ENCODE peak calls at places on chromosomes 3 and 15, in ten cellular contexts. One of them, this sample, is unnamed.

GRCh38 chr15:85312486-85312885 is 67.9 kb upstream of the AKAP13 start:
- ATAC-seq in upper lobe of left lung: peak
- ATAC-seq in heart left ventricle: no peak
- ATAC-seq in GM23338: peak
- ATAC-seq in left lung: peak
- ATAC-seq in lower lobe of right lung: peak
- ATAC-seq in body of pancreas: no peak
- ATAC-seq in aorta: no peak
- ATAC-seq in K562: no peak
- ATAC-seq in HCT116: no peak
- ATAC-seq in this sample: no peak

GRCh38 chr3:30733229-30733628 is 126.8 kb downstream of the TGFBR2 start:
- ATAC-seq in upper lobe of left lung: no peak
- ATAC-seq in heart left ventricle: no peak
- ATAC-seq in GM23338: no peak
- ATAC-seq in left lung: no peak
- ATAC-seq in lower lobe of right lung: no peak
- ATAC-seq in body of pancreas: no peak
- ATAC-seq in aorta: no peak
- ATAC-seq in K562: no peak
- ATAC-seq in HCT116: no peak
- ATAC-seq in this sample: no peak

GRCh38 chr3:31831526-31832034 is 149.5 kb downstream of the OSBPL10 start:
- ATAC-seq in upper lobe of left lung: no peak
- ATAC-seq in heart left ventricle: no peak
- ATAC-seq in GM23338: no peak
- ATAC-seq in left lung: no peak
- ATAC-seq in lower lobe of right lung: no peak
- ATAC-seq in body of pancreas: no peak
- ATAC-seq in aorta: no peak
- ATAC-seq in K562: no peak
- ATAC-seq in HCT116: no peak
- ATAC-seq in this sample: no peak

GRCh38 chr3:38541800-38542199 is 45.7 kb downstream of the EXOG start:
- ATAC-seq in upper lobe of left lung: no peak
- ATAC-seq in heart left ventricle: peak
- ATAC-seq in GM23338: no peak
- ATAC-seq in left lung: no peak
- ATAC-seq in lower lobe of right lung: no peak
- ATAC-seq in body of pancreas: no peak
- ATAC-seq in aorta: no peak
- ATAC-seq in K562: peak
- ATAC-seq in HCT116: no peak
- ATAC-seq in this sample: no peak

GRCh38 chr3:177431525-177432255 is 234.4 kb upstream of the TBL1XR1 start:
- ATAC-seq in upper lobe of left lung: no peak
- ATAC-seq in heart left ventricle: no peak
- ATAC-seq in GM23338: peak
- ATAC-seq in left lung: peak
- ATAC-seq in lower lobe of right lung: peak
- ATAC-seq in body of pancreas: peak
- ATAC-seq in aorta: no peak
- ATAC-seq in K562: peak
- ATAC-seq in HCT116: no peak
- ATAC-seq in this sample: no peak

GRCh38 chr3:112425858-112426750 is 73.2 kb downstream of the BTLA start:
- ATAC-seq in upper lobe of left lung: no peak
- ATAC-seq in heart left ventricle: no peak
- ATAC-seq in GM23338: no peak
- ATAC-seq in left lung: no peak
- ATAC-seq in lower lobe of right lung: no peak
- ATAC-seq in body of pancreas: no peak
- ATAC-seq in aorta: no peak
- ATAC-seq in K562: no peak
- ATAC-seq in HCT116: no peak
- ATAC-seq in this sample: no peak

GRCh38 chr3:161393310-161393709 is 22.0 kb upstream of the SPTSSB start:
- ATAC-seq in upper lobe of left lung: no peak
- ATAC-seq in heart left ventricle: no peak
- ATAC-seq in GM23338: no peak
- ATAC-seq in left lung: peak
- ATAC-seq in lower lobe of right lung: no peak
- ATAC-seq in body of pancreas: peak
- ATAC-seq in aorta: no peak
- ATAC-seq in K562: no peak
- ATAC-seq in HCT116: no peak
- ATAC-seq in this sample: no peak

GRCh38 chr3:146036289-146036688 is 124.7 kb downstream of the PLOD2 start:
- ATAC-seq in upper lobe of left lung: no peak
- ATAC-seq in heart left ventricle: no peak
- ATAC-seq in GM23338: no peak
- ATAC-seq in left lung: no peak
- ATAC-seq in lower lobe of right lung: no peak
- ATAC-seq in body of pancreas: no peak
- ATAC-seq in aorta: no peak
- ATAC-seq in K562: no peak
- ATAC-seq in HCT116: no peak
- ATAC-seq in this sample: no peak

GRCh38 chr15:32723171-32723948 is 5.6 kb downstream of the GREM1 start:
- ATAC-seq in upper lobe of left lung: no peak
- ATAC-seq in heart left ventricle: no peak
- ATAC-seq in GM23338: no peak
- ATAC-seq in left lung: no peak
- ATAC-seq in lower lobe of right lung: no peak
- ATAC-seq in body of pancreas: no peak
- ATAC-seq in aorta: no peak
- ATAC-seq in K562: no peak
- ATAC-seq in HCT116: no peak
- ATAC-seq in this sample: no peak

GRCh38 chr15:85404922-85405293 is 24.5 kb downstream of the AKAP13 start:
- ATAC-seq in upper lobe of left lung: no peak
- ATAC-seq in heart left ventricle: no peak
- ATAC-seq in GM23338: no peak
- ATAC-seq in left lung: no peak
- ATAC-seq in lower lobe of right lung: no peak
- ATAC-seq in body of pancreas: no peak
- ATAC-seq in aorta: no peak
- ATAC-seq in K562: no peak
- ATAC-seq in HCT116: peak
- ATAC-seq in this sample: no peak

GRCh38 chr15:23857028-23857641 is 170.0 kb upstream of the NDN start:
- ATAC-seq in upper lobe of left lung: no peak
- ATAC-seq in heart left ventricle: no peak
- ATAC-seq in GM23338: peak
- ATAC-seq in left lung: peak
- ATAC-seq in lower lobe of right lung: peak
- ATAC-seq in body of pancreas: peak
- ATAC-seq in aorta: no peak
- ATAC-seq in K562: peak
- ATAC-seq in HCT116: no peak
- ATAC-seq in this sample: no peak

GRCh38 chr15:96703087-96703486 is 372.6 kb downstream of the NR2F2 start:
- ATAC-seq in upper lobe of left lung: no peak
- ATAC-seq in heart left ventricle: no peak
- ATAC-seq in GM23338: peak
- ATAC-seq in left lung: no peak
- ATAC-seq in lower lobe of right lung: no peak
- ATAC-seq in body of pancreas: no peak
- ATAC-seq in aorta: no peak
- ATAC-seq in K562: no peak
- ATAC-seq in HCT116: no peak
- ATAC-seq in this sample: no peak

GRCh38 chr15:91407237-91407889 is 307.3 kb downstream of the SV2B start:
- ATAC-seq in upper lobe of left lung: no peak
- ATAC-seq in heart left ventricle: peak
- ATAC-seq in GM23338: peak
- ATAC-seq in left lung: peak
- ATAC-seq in lower lobe of right lung: peak
- ATAC-seq in body of pancreas: no peak
- ATAC-seq in aorta: no peak
- ATAC-seq in K562: no peak
- ATAC-seq in HCT116: peak
- ATAC-seq in this sample: no peak

GRCh38 chr3:4581040-4581439 is 87.9 kb downstream of the ITPR1 start:
- ATAC-seq in upper lobe of left lung: no peak
- ATAC-seq in heart left ventricle: peak
- ATAC-seq in GM23338: peak
- ATAC-seq in left lung: no peak
- ATAC-seq in lower lobe of right lung: no peak
- ATAC-seq in body of pancreas: peak
- ATAC-seq in aorta: no peak
- ATAC-seq in K562: peak
- ATAC-seq in HCT116: peak
- ATAC-seq in this sample: no peak

GRCh38 chr3:12751548-12751947 is 7.5 kb downstream of the TMEM40 start:
- ATAC-seq in upper lobe of left lung: no peak
- ATAC-seq in heart left ventricle: peak
- ATAC-seq in GM23338: no peak
- ATAC-seq in left lung: no peak
- ATAC-seq in lower lobe of right lung: no peak
- ATAC-seq in body of pancreas: no peak
- ATAC-seq in aorta: no peak
- ATAC-seq in K562: no peak
- ATAC-seq in HCT116: no peak
- ATAC-seq in this sample: no peak

DNA sequence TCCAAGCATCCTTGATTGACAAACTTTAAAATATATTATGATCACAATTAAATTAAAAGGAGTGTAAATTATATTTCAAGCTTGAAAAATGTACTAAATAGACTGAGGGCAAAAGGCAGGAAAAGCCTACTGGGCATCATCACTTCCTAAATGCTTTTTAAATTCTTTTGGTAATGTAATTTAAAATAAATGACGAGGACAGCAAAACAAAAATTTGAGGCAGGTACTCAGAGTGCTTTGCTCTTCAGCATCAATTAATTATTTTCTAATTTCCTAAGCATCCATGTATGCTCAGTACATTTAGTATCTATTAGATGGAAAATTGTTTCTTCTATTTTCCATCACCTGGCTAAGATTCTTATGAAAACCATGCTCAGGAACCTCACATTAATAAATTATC is 5.2 kb downstream of the CBLB start:
- ATAC-seq in upper lobe of left lung: no peak
- ATAC-seq in heart left ventricle: no peak
- ATAC-seq in GM23338: no peak
- ATAC-seq in left lung: no peak
- ATAC-seq in lower lobe of right lung: no peak
- ATAC-seq in body of pancreas: no peak
- ATAC-seq in aorta: no peak
- ATAC-seq in K562: no peak
- ATAC-seq in HCT116: no peak
- ATAC-seq in this sample: no peak
- H3K27ac ChIP-seq in upper lobe of left lung: no peak
- H3K27ac ChIP-seq in heart left ventricle: no peak
- H3K27ac ChIP-seq in GM23338: no peak
- H3K27ac ChIP-seq in left lung: no peak
- H3K27ac ChIP-seq in lower lobe of right lung: no peak
- H3K27ac ChIP-seq in body of pancreas: no peak
- H3K27ac ChIP-seq in aorta: no peak
- H3K27ac ChIP-seq in K562: no peak
- H3K27ac ChIP-seq in HCT116: no peak
- H3K27ac ChIP-seq in this sample: no peak

DNA sequence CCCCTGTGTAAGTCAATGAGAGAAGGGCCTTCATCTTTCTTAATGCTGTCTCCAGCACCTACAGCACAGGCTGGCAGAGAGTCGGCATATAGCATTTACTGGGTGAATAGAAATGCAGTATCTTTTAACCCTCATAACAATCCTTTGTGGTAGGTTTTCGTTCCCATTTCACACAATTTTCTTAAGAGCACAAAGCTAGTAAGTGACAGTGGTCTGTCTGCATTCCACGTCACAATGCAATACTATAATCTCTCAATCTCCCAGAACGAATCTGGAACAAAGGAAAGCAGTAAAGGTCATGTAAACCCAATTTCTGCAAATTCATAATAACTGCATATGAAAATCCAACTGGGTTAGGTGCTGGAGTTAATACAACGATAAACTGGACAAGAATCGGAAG is 1.4 kb upstream of the ZFAND6 start:
- ATAC-seq in upper lobe of left lung: no peak
- ATAC-seq in heart left ventricle: no peak
- ATAC-seq in GM23338: no peak
- ATAC-seq in left lung: no peak
- ATAC-seq in lower lobe of right lung: no peak
- ATAC-seq in body of pancreas: no peak
- ATAC-seq in aorta: no peak
- ATAC-seq in K562: no peak
- ATAC-seq in HCT116: no peak
- ATAC-seq in this sample: no peak
- H3K4me3 ChIP-seq in upper lobe of left lung: no peak
- H3K4me3 ChIP-seq in heart left ventricle: no peak
- H3K4me3 ChIP-seq in GM23338: peak
- H3K4me3 ChIP-seq in left lung: no peak
- H3K4me3 ChIP-seq in lower lobe of right lung: no peak
- H3K4me3 ChIP-seq in body of pancreas: no peak
- H3K4me3 ChIP-seq in aorta: no peak
- H3K4me3 ChIP-seq in K562: no peak
- H3K4me3 ChIP-seq in HCT116: no peak
- H3K4me3 ChIP-seq in this sample: no peak

DNA sequence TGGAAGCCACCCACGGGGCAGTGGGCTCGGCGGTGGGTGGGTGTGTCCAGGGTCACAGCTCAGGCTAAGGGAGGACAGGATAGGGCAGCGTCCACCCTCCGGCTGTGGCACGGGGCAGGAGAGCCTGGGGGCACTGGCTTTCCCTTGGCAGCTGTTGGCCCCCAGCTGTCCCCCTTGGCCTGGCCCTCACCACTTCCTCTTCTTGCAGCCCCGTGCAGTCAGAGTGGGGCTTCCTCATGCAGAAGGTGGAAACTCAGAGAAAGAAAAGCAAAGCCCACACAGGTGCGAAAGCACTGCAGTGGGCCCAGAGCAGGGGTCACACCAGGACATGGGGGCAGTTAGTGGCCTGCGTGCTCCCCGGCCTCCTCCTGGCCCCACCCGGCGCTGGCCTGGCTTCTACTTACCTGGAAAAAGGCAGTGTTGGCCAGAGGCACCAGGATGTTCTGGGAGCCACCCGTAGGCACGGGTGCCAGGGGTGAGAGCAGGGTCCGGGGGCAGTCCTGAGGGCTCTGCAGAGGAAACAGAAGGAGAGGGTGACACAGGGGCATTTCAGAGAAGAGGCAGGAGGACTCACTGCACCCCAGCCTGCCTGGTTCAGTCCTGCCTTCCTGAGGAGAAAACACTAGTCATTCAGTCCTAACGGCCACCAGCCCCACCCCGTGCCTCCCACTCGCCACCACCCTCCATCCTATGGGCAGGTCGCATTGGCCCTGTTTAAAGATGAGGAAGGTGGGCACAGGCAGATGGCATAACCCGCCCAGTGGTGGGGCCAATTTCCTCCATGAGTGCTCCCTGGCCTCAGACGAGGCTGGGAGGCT is 28.3 kb downstream of the PLXND1 start:
- ATAC-seq in upper lobe of left lung: peak
- ATAC-seq in heart left ventricle: peak
- ATAC-seq in GM23338: no peak
- ATAC-seq in left lung: peak
- ATAC-seq in lower lobe of right lung: peak
- ATAC-seq in body of pancreas: no peak
- ATAC-seq in aorta: no peak
- ATAC-seq in K562: peak
- ATAC-seq in HCT116: no peak
- ATAC-seq in this sample: peak
- H3K27ac ChIP-seq in upper lobe of left lung: peak
- H3K27ac ChIP-seq in heart left ventricle: peak
- H3K27ac ChIP-seq in GM23338: no peak
- H3K27ac ChIP-seq in left lung: peak
- H3K27ac ChIP-seq in lower lobe of right lung: peak
- H3K27ac ChIP-seq in body of pancreas: peak
- H3K27ac ChIP-seq in aorta: no peak
- H3K27ac ChIP-seq in K562: peak
- H3K27ac ChIP-seq in HCT116: no peak
- H3K27ac ChIP-seq in this sample: peak

GRCh38 chr3:196631655-196632032 is 7.8 kb upstream of the NRROS start:
- ATAC-seq in upper lobe of left lung: no peak
- ATAC-seq in heart left ventricle: no peak
- ATAC-seq in GM23338: no peak
- ATAC-seq in left lung: no peak
- ATAC-seq in lower lobe of right lung: no peak
- ATAC-seq in body of pancreas: no peak
- ATAC-seq in aorta: peak
- ATAC-seq in K562: no peak
- ATAC-seq in HCT116: no peak
- ATAC-seq in this sample: no peak
- H3K4me3 ChIP-seq in upper lobe of left lung: peak
- H3K4me3 ChIP-seq in heart left ventricle: peak
- H3K4me3 ChIP-seq in GM23338: peak
- H3K4me3 ChIP-seq in left lung: peak
- H3K4me3 ChIP-seq in lower lobe of right lung: peak
- H3K4me3 ChIP-seq in body of pancreas: peak
- H3K4me3 ChIP-seq in aorta: no peak
- H3K4me3 ChIP-seq in K562: peak
- H3K4me3 ChIP-seq in HCT116: peak
- H3K4me3 ChIP-seq in this sample: peak